ENCODE peak calls at places on chromosomes 1 and 21, in four cellular contexts. L, A, O and C are unnamed samples.
A peak's percentile ranks its signal among the peaks of the same experiment; 100 is the strongest.

GRCh38 chr1:53144201-53144600 is 1.8 kb upstream of the SLC1A7 start:
- DNase-seq in L (no peak), A (no peak), O (no peak), C (no peak)

GRCh38 chr1:117093870-117094621 is 27.5 kb downstream of the TRIM45 start:
- DNase-seq in A (peak; percentile 50), L (peak; percentile 19), O (no peak), C (peak; percentile 90)

GRCh38 chr1:211676106-211676583 is 724 bp upstream of the NEK2 start:
- DNase-seq in A (no peak), O (no peak), L (no peak), C (no peak)

GRCh38 chr1:153441238-153441755 is 19.2 kb downstream of the S100A7 start:
- DNase-seq in A (no peak), L (no peak), O (no peak), C (no peak)

GRCh38 chr1:30934613-30935012 is 26.1 kb upstream of the SDC3 start:
- DNase-seq in O (no peak), L (no peak), A (no peak), C (no peak)

GRCh38 chr1:31182352-31182751 is 57.3 kb downstream of the NKAIN1 start:
- DNase-seq in L (peak; percentile 91), A (peak; percentile 95), O (peak; percentile 75), C (peak; percentile 94)

GRCh38 chr1:165645654-165646366 is 14.8 kb downstream of the MGST3 start:
- DNase-seq in O (no peak), L (no peak), A (no peak), C (no peak)

GRCh38 chr1:193437785-193438184 is 251.4 kb upstream of the B3GALT2 start:
- DNase-seq in O (no peak), A (no peak), L (no peak), C (no peak)

GRCh38 chr1:165287329-165287728 is 69.2 kb downstream of the LMX1A start:
- DNase-seq in L (no peak), O (no peak), A (no peak), C (no peak)

GRCh38 chr1:31620631-31621497 is 3.4 kb downstream of the HCRTR1 start:
- DNase-seq in L (no peak), A (no peak), O (no peak), C (no peak)

GRCh38 chr21:46002841-46003574 is 21.4 kb downstream of the COL6A1 start:
- DNase-seq in O (no peak), L (no peak), A (no peak), C (no peak)

GRCh38 chr1:46370214-46370633 is 23.9 kb upstream of the FAAH start:
- DNase-seq in A (no peak), L (no peak), O (no peak), C (no peak)